ENCODE peak calls at places on chromosome 14, in nine cellular contexts. K is prostate gland, C is tibial nerve, P is IMR-90, D is A549, Y is stomach, I is Peyer's patch, X is GM12878, M is uterus. Q is an unnamed sample.
A peak's percentile ranks its signal among the peaks of the same experiment; 100 is the strongest.

GRCh38 chr14:69901113-69901951 is 22.1 kb downstream of the SMOC1 start:
- DNase-seq in K (no peak), C (no peak), P (peak; percentile 52), D (no peak), Y (no peak), I (no peak), X (no peak), M (no peak), Q (no peak)

GRCh38 chr14:60512952-60513554 is 4.1 kb downstream of the SIX6 start:
- DNase-seq in K (no peak), C (no peak), P (no peak), D (no peak), Y (no peak), I (no peak), X (no peak), M (no peak), Q (no peak)

GRCh38 chr14:70108419-70108818 is 80.3 kb downstream of the SLC8A3 start:
- DNase-seq in K (no peak), C (no peak), P (no peak), D (no peak), Y (no peak), I (no peak), X (no peak), M (no peak), Q (no peak)

GRCh38 chr14:72610831-72611200 is 283.1 kb downstream of the DPF3 start:
- DNase-seq in K (no peak), C (no peak), P (no peak), D (no peak), Y (no peak), I (no peak), X (no peak), M (no peak), Q (no peak)

GRCh38 chr14:102317564-102318248 is 1.8 kb upstream of the ZNF839 start:
- DNase-seq in K (no peak), C (no peak), P (no peak), D (no peak), Y (no peak), I (peak; percentile 66), X (no peak), M (no peak), Q (peak; percentile 84)

GRCh38 chr14:64444984-64445845 is 20.1 kb upstream of the AKAP5 start:
- DNase-seq in K (no peak), C (no peak), P (peak; percentile 77), D (no peak), Y (no peak), I (peak; percentile 74), X (peak; percentile 84), M (peak; percentile 46), Q (peak; percentile 45)

GRCh38 chr14:89915114-89915878 is 39.2 kb downstream of the EFCAB11 start:
- DNase-seq in K (peak; percentile 59), C (peak; percentile 53), P (peak; percentile 80), D (peak; percentile 46), Y (peak; percentile 67), I (peak; percentile 85), X (peak; percentile 25), M (peak; percentile 62), Q (peak; percentile 83)

GRCh38 chr14:85402546-85403162 is 127.3 kb upstream of the FLRT2 start:
- DNase-seq in K (no peak), C (no peak), P (no peak), D (no peak), Y (no peak), I (no peak), X (no peak), M (no peak), Q (no peak)

GRCh38 chr14:61645247-61645646 is 50.1 kb upstream of the HIF1A start:
- DNase-seq in K (no peak), C (no peak), P (no peak), D (no peak), Y (no peak), I (no peak), X (no peak), M (no peak), Q (no peak)

GRCh38 chr14:61019537-61019936 is 38.5 kb downstream of the SLC38A6 start:
- DNase-seq in K (no peak), C (no peak), P (no peak), D (no peak), Y (no peak), I (no peak), X (no peak), M (no peak), Q (no peak)

GRCh38 chr14:94882401-94882800 is 112.5 kb upstream of the GSC start:
- DNase-seq in K (no peak), C (no peak), P (no peak), D (no peak), Y (no peak), I (no peak), X (no peak), M (no peak), Q (no peak)

GRCh38 chr14:23079716-23080115 is 15.2 kb downstream of the ACIN1 start:
- DNase-seq in K (no peak), C (no peak), P (peak; percentile 52), D (no peak), Y (no peak), I (no peak), X (no peak), M (no peak), Q (no peak)

GRCh38 chr14:87632796-87633195 is 360.2 kb downstream of the GALC start:
- DNase-seq in K (no peak), C (no peak), P (no peak), D (no peak), Y (no peak), I (no peak), X (no peak), M (no peak), Q (no peak)

GRCh38 chr14:42490536-42490935 is 883.9 kb downstream of the LRFN5 start:
- DNase-seq in K (no peak), C (no peak), P (peak; percentile 80), D (no peak), Y (no peak), I (no peak), X (no peak), M (no peak), Q (no peak)

GRCh38 chr14:56759633-56760032 is 50.6 kb downstream of the OTX2 start:
- DNase-seq in K (no peak), C (no peak), P (no peak), D (no peak), Y (no peak), I (no peak), X (no peak), M (no peak), Q (no peak)

GRCh38 chr14:105666420-105666819 is 140.0 kb downstream of the TMEM121 start:
- DNase-seq in K (no peak), C (no peak), P (no peak), D (no peak), Y (no peak), I (no peak), X (no peak), M (no peak), Q (no peak)

GRCh38 chr14:66045572-66046021 is 440.6 kb upstream of the CCDC196 start:
- DNase-seq in K (no peak), C (no peak), P (no peak), D (no peak), Y (no peak), I (no peak), X (no peak), M (no peak), Q (no peak)

GRCh38 chr14:90277581-90278198 is 21.3 kb downstream of the PSMC1 start:
- DNase-seq in K (no peak), C (no peak), P (no peak), D (no peak), Y (no peak), I (no peak), X (no peak), M (no peak), Q (peak; percentile 13)

GRCh38 chr14:55302770-55303472 is 31.7 kb downstream of the FBXO34 start:
- DNase-seq in K (no peak), C (no peak), P (no peak), D (no peak), Y (no peak), I (no peak), X (no peak), M (no peak), Q (no peak)

GRCh38 chr14:75280831-75281690 is 2.4 kb downstream of the FOS start:
- DNase-seq in K (no peak), C (no peak), P (peak; percentile 47), D (no peak), Y (no peak), I (no peak), X (no peak), M (no peak), Q (no peak)
- TF ChIP-seq POLR2A in K (no peak), C (no peak), P (peak; percentile 32), D (no peak), Y (peak; percentile 43), I (no peak), X (no peak), M (no peak), Q (no peak)

GRCh38 chr14:68230941-68231717 is 411.6 kb downstream of the RAD51B start:
- DNase-seq in K (no peak), C (no peak), P (peak; percentile 79), D (no peak), Y (no peak), I (no peak), X (no peak), M (no peak), Q (no peak)
- H3K27ac ChIP-seq in K (no peak overlapping the region), C (peak overlapping the region; percentile 76), P (peak overlapping the region; percentile 92), D (peak overlapping the region; percentile 96), Y (no peak overlapping the region), I (peak overlapping the region; percentile 47), X (peak overlapping the region; percentile 84), M (peak overlapping the region; percentile 89), Q (no peak overlapping the region)

GRCh38 chr14:51554953-51555352 is 96.8 kb upstream of the FRMD6 start:
- DNase-seq in K (no peak), C (no peak), P (peak; percentile 72), D (no peak), Y (no peak), I (no peak), X (no peak), M (no peak), Q (no peak)
- H3K4me3 ChIP-seq in K (no peak overlapping the region), C (no peak overlapping the region), P (peak overlapping the region; percentile 19), D (no peak overlapping the region), Y (no peak overlapping the region), I (no peak overlapping the region), X (no peak overlapping the region), M (no peak overlapping the region), Q (no peak overlapping the region)

GRCh38 chr14:51652168-51653095 is 722 bp downstream of the FRMD6 start:
- DNase-seq in K (peak; percentile 40), C (no peak), P (no peak), D (peak; percentile 37), Y (peak; percentile 38), I (peak; percentile 57), X (no peak), M (peak; percentile 56), Q (peak; percentile 71)

GRCh38 chr14:51650721-51651387 is 856 bp upstream of the FRMD6 start:
- DNase-seq in K (peak; percentile 10), C (no peak), P (no peak), D (no peak), Y (no peak), I (peak; percentile 48), X (no peak), M (peak; percentile 40), Q (peak; percentile 44)

GRCh38 chr14:51653096-51653814 is 1.5 kb downstream of the FRMD6 start:
- DNase-seq in K (no peak), C (no peak), P (peak; percentile 60), D (peak; percentile 29), Y (no peak), I (no peak), X (no peak), M (no peak), Q (no peak)

GRCh38 chr14:51653855-51654548 is 2.3 kb downstream of the FRMD6 start:
- DNase-seq in K (no peak), C (no peak), P (peak; percentile 31), D (no peak), Y (no peak), I (no peak), X (no peak), M (no peak), Q (no peak)

GRCh38 chr14:51651388-51652167 is at the start of gene FRMD6:
- DNase-seq in K (peak; percentile 83), C (peak; percentile 77), P (peak; percentile 90), D (peak; percentile 69), Y (peak; percentile 76), I (peak; percentile 88), X (peak; percentile 26), M (peak; percentile 89), Q (peak; percentile 87)
- TF ChIP-seq POLR2A in K (peak; percentile 76), C (peak; percentile 51), P (peak; percentile 91), D (peak; percentile 72), Y (peak; percentile 45), I (peak; percentile 35), X (peak; percentile 82), M (peak; percentile 61), Q (no peak)

Q was measured in testis.